ENCODE peak calls at places on chromosomes 4 and X, in eight cellular contexts. Z is colonic mucosa; U is kidney; C is CD8-positive, alpha-beta memory T cell; W is GM23338; F is A549; V is GM23248; M is IMR-90. K is an unnamed sample.
A peak's percentile ranks its signal among the peaks of the same experiment; 100 is the strongest.

GRCh38 chrX:16785247-16786138 is 773 bp upstream of the TXLNG start:
- DNase-seq in Z (peak; percentile 48), U (no peak), C (no peak), W (peak; percentile 6), F (no peak), V (peak; percentile 18), M (no peak), K (peak; percentile 58)

GRCh38 chrX:17931855-17932254 is 70.8 kb upstream of the RAI2 start:
- DNase-seq in Z (no peak), U (no peak), C (no peak), W (peak; percentile 39), F (no peak), V (no peak), M (no peak), K (no peak)

GRCh38 chrX:150525061-150525919 is 43.1 kb upstream of the MTM1 start:
- DNase-seq in Z (no peak), U (no peak), C (no peak), W (no peak), F (no peak), V (no peak), M (no peak), K (peak; percentile 84)

GRCh38 chr4:77818077-77818666 is 996 bp downstream of the CNOT6L start:
- DNase-seq in Z (peak; percentile 84), U (peak; percentile 91), C (peak; percentile 30), W (peak; percentile 74), F (peak; percentile 72), V (peak; percentile 92), M (peak; percentile 83), K (peak; percentile 84)

GRCh38 chrX:69236641-69237040 is 71.4 kb upstream of the PJA1 start:
- DNase-seq in Z (no peak), U (no peak), C (no peak), W (no peak), F (no peak), V (no peak), M (no peak), K (no peak)

GRCh38 chr4:121278811-121279368 is 101.9 kb downstream of the QRFPR start:
- DNase-seq in Z (no peak), U (no peak), C (no peak), W (no peak), F (no peak), V (peak; percentile 59), M (peak; percentile 33), K (no peak)

GRCh38 chrX:42096262-42096939 is 173.0 kb upstream of the CASK start:
- DNase-seq in Z (no peak), U (no peak), C (no peak), W (no peak), F (peak; percentile 9), V (peak; percentile 85), M (peak; percentile 96), K (peak; percentile 62)

GRCh38 chr4:144450526-144450925 is 195.4 kb upstream of the HHIP start:
- DNase-seq in Z (no peak), U (no peak), C (no peak), W (no peak), F (no peak), V (no peak), M (no peak), K (no peak)

GRCh38 chr4:41442818-41443217 is 95.1 kb upstream of the LIMCH1 start:
- DNase-seq in Z (no peak), U (no peak), C (no peak), W (no peak), F (no peak), V (no peak), M (no peak), K (no peak)

GRCh38 chrX:12947545-12948235 is 27.2 kb upstream of the TMSB4X start:
- DNase-seq in Z (no peak), U (no peak), C (no peak), W (no peak), F (no peak), V (no peak), M (no peak), K (no peak)

GRCh38 chrX:129961180-129962083 is 21.0 kb upstream of the BCORL1 start:
- DNase-seq in Z (peak; percentile 81), U (peak; percentile 90), C (peak; percentile 47), W (peak; percentile 80), F (peak; percentile 54), V (peak; percentile 12), M (no peak), K (peak; percentile 83)

GRCh38 chr4:104811727-104812126 is 317.0 kb upstream of the CXXC4 start:
- DNase-seq in Z (no peak), U (no peak), C (no peak), W (peak; percentile 25), F (no peak), V (no peak), M (no peak), K (no peak)

GRCh38 chr4:8585186-8585585 is 5.0 kb downstream of the GPR78 start:
- DNase-seq in Z (no peak), U (peak; percentile 37), C (no peak), W (peak; percentile 70), F (no peak), V (no peak), M (no peak), K (no peak)

GRCh38 chr4:156476359-156476758 is 495.2 kb downstream of the PDGFC start:
- DNase-seq in Z (no peak), U (no peak), C (no peak), W (no peak), F (peak; percentile 1), V (peak; percentile 97), M (peak; percentile 98), K (no peak)

GRCh38 chr4:41532880-41533279 is 5.1 kb upstream of the LIMCH1 start:
- DNase-seq in Z (no peak), U (no peak), C (no peak), W (no peak), F (no peak), V (no peak), M (no peak), K (no peak)

GRCh38 chr4:55032179-55032578 is 93.2 kb downstream of the KDR start:
- DNase-seq in Z (no peak), U (no peak), C (no peak), W (no peak), F (no peak), V (no peak), M (no peak), K (no peak)

GRCh38 chr4:5870701-5871100 is 22.2 kb downstream of the CRMP1 start:
- DNase-seq in Z (no peak), U (no peak), C (no peak), W (no peak), F (no peak), V (no peak), M (no peak), K (no peak)
- H3K27ac ChIP-seq in Z (no peak overlapping the region), U (no peak overlapping the region), C (no peak overlapping the region), W (no peak overlapping the region), F (no peak overlapping the region), V (no peak overlapping the region), M (no peak overlapping the region), K (no peak overlapping the region)

GRCh38 chr4:94936854-94937253 is 179.1 kb downstream of the BMPR1B start:
- DNase-seq in Z (no peak), U (no peak), C (no peak), W (peak; percentile 44), F (no peak), V (no peak), M (no peak), K (no peak)
- H3K4me1 ChIP-seq in Z (no peaks in the 10 kb centered on the region), U (no peaks in the 10 kb centered on the region), C (no peaks in the 10 kb centered on the region), W (peaks cover 10% of the 10 kb centered on the region), F (peaks cover 70% of the 10 kb centered on the region), V (peaks cover 16% of the 10 kb centered on the region), M (peaks cover 7% of the 10 kb centered on the region), K (peaks cover 2% of the 10 kb centered on the region)

GRCh38 chr4:178314287-178314686 is 872.0 kb upstream of the AGA start:
- DNase-seq in Z (no peak), U (no peak), C (no peak), W (no peak), F (no peak), V (no peak), M (no peak), K (no peak)
- H3K27ac ChIP-seq in Z (no peak overlapping the region), U (no peak overlapping the region), C (no peak overlapping the region), W (no peak overlapping the region), F (no peak overlapping the region), V (no peak overlapping the region), M (no peak overlapping the region), K (no peak overlapping the region)

DNA sequence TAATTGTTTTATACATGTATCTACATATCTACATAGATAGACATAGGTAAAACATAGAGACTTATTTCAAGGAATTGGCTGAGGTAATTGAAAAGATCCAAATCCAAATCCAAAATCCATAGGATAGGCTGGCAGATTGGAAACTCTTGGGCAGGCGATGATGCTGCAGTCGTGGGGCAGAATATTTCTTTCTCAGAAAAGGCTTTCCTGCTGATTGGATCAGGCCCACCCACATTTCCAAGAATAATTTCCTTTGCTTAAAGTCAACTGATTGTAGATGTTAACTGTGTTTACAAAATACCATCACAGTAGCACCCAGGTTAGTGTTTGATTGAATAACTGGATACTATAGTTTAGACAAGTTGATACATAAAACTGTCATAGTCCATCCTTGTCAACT is 27.2 kb downstream of the STIM2 start:
- DNase-seq in Z (no peak), U (no peak), C (no peak), W (no peak), F (no peak), V (no peak), M (no peak), K (no peak)
- H3K4me1 ChIP-seq in Z (no peaks in the 10 kb centered on the region), U (peaks cover 5% of the 10 kb centered on the region), C (peaks cover 57% of the 10 kb centered on the region), W (no peaks in the 10 kb centered on the region), F (no peaks in the 10 kb centered on the region), V (no peaks in the 10 kb centered on the region), M (no peaks in the 10 kb centered on the region), K (no peaks in the 10 kb centered on the region)

GRCh38 chr4:159129822-159130550 is 27.1 kb downstream of the RAPGEF2 start:
- DNase-seq in Z (no peak), U (no peak), C (no peak), W (no peak), F (no peak), V (no peak), M (no peak), K (no peak)
- H3K27ac ChIP-seq in Z (no peak overlapping the region), U (no peak overlapping the region), C (no peak overlapping the region), W (no peak overlapping the region), F (no peak overlapping the region), V (no peak overlapping the region), M (no peak overlapping the region), K (no peak overlapping the region)

GRCh38 chr4:148054275-148054674 is 322.4 kb downstream of the ARHGAP10 start:
- DNase-seq in Z (peak; percentile 33), U (no peak), C (no peak), W (no peak), F (no peak), V (no peak), M (no peak), K (no peak)
- H3K4me1 ChIP-seq in Z (peaks cover 4% of the 10 kb centered on the region), U (peaks cover 22% of the 10 kb centered on the region), C (peaks cover 71% of the 10 kb centered on the region), W (peaks cover 19% of the 10 kb centered on the region), F (peaks cover 4% of the 10 kb centered on the region), V (peaks cover 6% of the 10 kb centered on the region), M (peaks cover 6% of the 10 kb centered on the region), K (peaks cover 15% of the 10 kb centered on the region)

DNA sequence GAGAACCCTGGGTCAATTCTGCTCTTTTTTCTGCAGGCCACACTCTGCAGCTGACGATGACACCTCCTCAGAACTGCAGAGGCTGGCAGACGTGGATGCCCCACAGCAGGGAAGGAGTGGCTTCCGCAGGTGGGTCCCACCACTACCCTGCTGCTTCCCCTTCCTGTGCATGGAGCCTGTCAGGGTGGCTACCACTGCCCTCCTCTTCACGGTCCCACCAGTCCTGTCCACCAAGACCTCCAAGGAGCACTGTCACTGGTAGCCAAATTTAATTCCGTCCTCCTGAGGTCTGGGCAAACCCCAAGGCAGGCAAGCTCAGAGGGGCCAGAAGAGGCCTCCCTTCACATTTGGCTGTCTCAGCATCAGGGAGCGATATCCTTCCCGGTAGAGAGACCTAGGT is 4.2 kb downstream of the CNGA2 start:
- DNase-seq in Z (no peak), U (no peak), C (no peak), W (no peak), F (no peak), V (no peak), M (no peak), K (peak; percentile 23)
- H3K27ac ChIP-seq in Z (no peak overlapping the region), U (no peak overlapping the region), C (no peak overlapping the region), W (no peak overlapping the region), F (no peak overlapping the region), V (no peak overlapping the region), M (no peak overlapping the region), K (no peak overlapping the region)